ENCODE peak calls at places on chromosomes 16 and 17, in six cellular contexts. A is H9, N is colonic mucosa, O is neural crest cell, J is MM.1S, I is dorsolateral prefrontal cortex. H is an unnamed sample.

GRCh38 chr17:50537721-50538548 is 5.4 kb downstream of the EPN3 start:
- DNase-seq in A (no peak), N (no peak), O (no peak), J (no peak), I (no peak), H (no peak)

GRCh38 chr16:56972403-56972802 is 10.7 kb downstream of the CETP start:
- DNase-seq in A (no peak), N (no peak), O (no peak), J (no peak), I (no peak), H (peak)

GRCh38 chr16:70160821-70161220 is 12.8 kb upstream of the CLEC18C start:
- DNase-seq in A (no peak), N (no peak), O (no peak), J (no peak), I (no peak), H (no peak)

GRCh38 chr16:89602273-89602951 is 11.0 kb upstream of the DPEP1 start:
- DNase-seq in A (peak), N (no peak), O (peak), J (no peak), I (no peak), H (no peak)

GRCh38 chr16:84643180-84643583 is 5.1 kb upstream of the KLHL36 start:
- DNase-seq in A (no peak), N (peak), O (no peak), J (no peak), I (no peak), H (peak)

GRCh38 chr16:15996432-15997109 is 47.2 kb downstream of the ABCC1 start:
- DNase-seq in A (no peak), N (peak), O (peak), J (no peak), I (no peak), H (peak)

GRCh38 chr16:4011225-4011939 is 104.9 kb downstream of the ADCY9 start:
- DNase-seq in A (peak), N (no peak), O (no peak), J (no peak), I (no peak), H (no peak)

GRCh38 chr17:1906622-1907021 is 76.8 kb downstream of the RPA1 start:
- DNase-seq in A (no peak), N (no peak), O (no peak), J (no peak), I (no peak), H (no peak)

GRCh38 chr17:6453279-6454024 is 9.2 kb downstream of the PIMREG start:
- DNase-seq in A (no peak), N (no peak), O (no peak), J (no peak), I (no peak), H (no peak)

GRCh38 chr17:82397449-82398335 is 20.5 kb upstream of the HEXD start:
- DNase-seq in A (no peak), N (no peak), O (no peak), J (no peak), I (no peak), H (no peak)

GRCh38 chr17:16623282-16623681 is 30.4 kb downstream of the ZNF624 start:
- DNase-seq in A (no peak), N (no peak), O (no peak), J (no peak), I (no peak), H (no peak)

GRCh38 chr17:38485146-38485468 is 56.8 kb downstream of the ARHGAP23 start:
- DNase-seq in A (no peak), N (no peak), O (no peak), J (no peak), I (no peak), H (no peak)

GRCh38 chr16:89759742-89760366 is 38.5 kb downstream of the ZNF276 start:
- DNase-seq in A (no peak), N (no peak), O (no peak), J (no peak), I (no peak), H (no peak)

GRCh38 chr17:68302066-68302564 is 10.8 kb downstream of the ARSG start:
- DNase-seq in A (no peak), N (no peak), O (no peak), J (no peak), I (no peak), H (no peak)

GRCh38 chr17:83203472-83204221 is 124.2 kb downstream of the METRNL start:
- DNase-seq in A (no peak), N (peak), O (no peak), J (no peak), I (no peak), H (peak)

GRCh38 chr17:48025904-48026502 is 11.6 kb downstream of the COPZ2 start:
- DNase-seq in A (no peak), N (peak), O (no peak), J (no peak), I (no peak), H (no peak)

GRCh38 chr16:1696863-1697262 is 9.1 kb upstream of the MAPK8IP3 start:
- DNase-seq in A (no peak), N (no peak), O (no peak), J (no peak), I (no peak), H (no peak)

GRCh38 chr17:44417553-44417952 is 28.1 kb upstream of the ITGA2B start:
- DNase-seq in A (no peak), N (no peak), O (no peak), J (no peak), I (no peak), H (no peak)

GRCh38 chr17:28380572-28380907 is 9.0 kb downstream of the SARM1 start:
- DNase-seq in A (no peak), N (no peak), O (no peak), J (no peak), I (no peak), H (no peak)

GRCh38 chr16:86834451-86835035 is 256.2 kb downstream of the FOXL1 start:
- DNase-seq in A (peak), N (no peak), O (peak), J (no peak), I (no peak), H (no peak)

GRCh38 chr16:75471723-75472634 is 7.5 kb upstream of the TMEM170A start:
- DNase-seq in A (peak), N (peak), O (peak), J (peak), I (peak), H (no peak)

GRCh38 chr17:27495460-27495859 is 39.2 kb downstream of the KSR1 start:
- DNase-seq in A (no peak), N (no peak), O (no peak), J (no peak), I (no peak), H (no peak)

GRCh38 chr17:76039121-76039520 is 12.0 kb upstream of the EVPL start:
- DNase-seq in A (no peak), N (no peak), O (no peak), J (no peak), I (no peak), H (no peak)

GRCh38 chr16:85639529-85640253 is 26.6 kb downstream of the GSE1 start:
- DNase-seq in A (no peak), N (no peak), O (no peak), J (no peak), I (peak), H (peak)

GRCh38 chr17:33039874-33040273 is 48.2 kb downstream of the SPACA3 start:
- DNase-seq in A (no peak), N (peak), O (no peak), J (no peak), I (no peak), H (no peak)

GRCh38 chr16:48447428-48447827 is 62.2 kb upstream of the SIAH1 start:
- DNase-seq in A (no peak), N (peak), O (no peak), J (no peak), I (no peak), H (no peak)

GRCh38 chr16:50939356-50939755 is 197.5 kb downstream of the CYLD start:
- DNase-seq in A (no peak), N (no peak), O (no peak), J (no peak), I (no peak), H (no peak)

GRCh38 chr16:450800-451512 is 25.5 kb downstream of the RAB11FIP3 start:
- DNase-seq in A (no peak), N (no peak), O (no peak), J (no peak), I (no peak), H (no peak)

GRCh38 chr16:49620158-49620867 is 235.6 kb downstream of the ZNF423 start:
- DNase-seq in A (peak), N (peak), O (no peak), J (no peak), I (no peak), H (peak)

GRCh38 chr17:67608691-67609090 is 109.0 kb upstream of the NOL11 start:
- DNase-seq in A (no peak), N (no peak), O (no peak), J (no peak), I (no peak), H (no peak)

GRCh38 chr17:12492450-12492849 is 173.2 kb upstream of the MYOCD start:
- DNase-seq in A (no peak), N (no peak), O (no peak), J (no peak), I (no peak), H (no peak)

GRCh38 chr16:88306411-88306810 is 76.3 kb upstream of the ZNF469 start:
- DNase-seq in A (no peak), N (no peak), O (no peak), J (no peak), I (no peak), H (peak)

GRCh38 chr16:1745900-1746692 is 25.2 kb downstream of the NME3 start:
- DNase-seq in A (no peak), N (no peak), O (no peak), J (no peak), I (no peak), H (no peak)

GRCh38 chr16:3575491-3575890 is 1.7 kb downstream of the NLRC3 start:
- DNase-seq in A (no peak), N (no peak), O (no peak), J (no peak), I (no peak), H (no peak)

GRCh38 chr16:84941916-84942315 is 69.4 kb downstream of the ZDHHC7 start:
- DNase-seq in A (no peak), N (no peak), O (no peak), J (no peak), I (no peak), H (no peak)

GRCh38 chr16:30619643-30620042 is 9.5 kb upstream of the ZNF689 start:
- DNase-seq in A (no peak), N (no peak), O (no peak), J (no peak), I (no peak), H (no peak)

GRCh38 chr17:28612936-28613872 is 781 bp downstream of the RSKR start:
- DNase-seq in A (peak), N (peak), O (peak), J (peak), I (no peak), H (no peak)

GRCh38 chr16:57815987-57816745 is 13.9 kb upstream of the KIFC3 start:
- DNase-seq in A (peak), N (peak), O (no peak), J (peak), I (peak), H (peak)

GRCh38 chr16:5461574-5461973 is 364.0 kb upstream of the EEF2KMT start:
- DNase-seq in A (no peak), N (no peak), O (no peak), J (no peak), I (no peak), H (no peak)

DNA sequence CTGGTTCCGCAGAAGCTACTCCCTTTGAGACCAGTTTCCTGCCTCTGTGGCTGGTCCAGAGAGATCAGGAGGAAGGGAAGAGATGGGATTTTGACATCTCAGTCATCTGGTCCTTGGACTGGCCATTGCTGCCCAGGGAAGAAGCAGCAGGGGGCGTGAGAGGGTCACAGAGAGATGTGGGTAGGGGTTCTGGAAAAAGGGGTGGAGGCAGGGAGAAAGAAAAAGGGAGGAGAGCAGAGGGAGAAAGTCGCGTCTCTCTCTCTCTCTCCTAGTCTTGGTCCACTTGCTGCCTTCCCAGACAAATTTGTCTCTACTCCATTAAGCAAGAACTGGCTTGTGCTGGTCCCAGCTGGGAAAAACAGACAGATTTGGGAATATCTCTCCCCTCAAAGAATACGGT is 4.4 kb downstream of the SHBG start:
- DNase-seq in A (peak), N (peak), O (peak), J (no peak), I (no peak), H (no peak)
- TF ChIP-seq CTCF in A (peak), N (no peak), O (peak), J (peak), I (peak), H (peak)

GRCh38 chr17:40451420-40451819 is 8.2 kb downstream of the IGFBP4 start:
- DNase-seq in A (no peak), N (peak), O (no peak), J (no peak), I (no peak), H (peak)

GRCh38 chr17:40452074-40452787 is 9.0 kb downstream of the IGFBP4 start:
- DNase-seq in A (no peak), N (no peak), O (no peak), J (no peak), I (no peak), H (no peak)

GRCh38 chr17:40448213-40448638 is 5.0 kb downstream of the IGFBP4 start:
- DNase-seq in A (no peak), N (peak), O (no peak), J (no peak), I (no peak), H (peak)

GRCh38 chr17:40448639-40449261 is 5.5 kb downstream of the IGFBP4 start:
- DNase-seq in A (no peak), N (peak), O (no peak), J (no peak), I (no peak), H (no peak)

DNA sequence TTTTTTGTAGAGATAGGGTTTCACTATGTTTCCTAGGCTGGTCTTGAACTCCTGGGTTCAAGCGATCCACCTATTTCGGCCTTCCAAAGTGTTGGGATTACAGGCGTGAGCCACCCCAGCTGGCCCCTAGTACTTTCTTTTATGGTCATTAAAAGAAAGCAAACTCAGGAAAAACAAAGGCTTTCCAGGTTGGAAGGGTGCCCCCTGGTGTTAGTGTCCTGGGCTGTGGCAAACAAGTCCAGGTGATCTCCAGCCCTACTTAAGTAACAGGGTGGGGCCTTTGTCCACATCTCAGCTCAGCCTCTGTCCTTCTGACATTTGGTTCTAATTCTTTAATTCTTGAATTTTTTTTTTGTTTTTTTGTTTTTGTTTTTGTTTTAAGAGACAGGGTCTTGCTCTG is 6.9 kb downstream of the IGFBP4 start:
- DNase-seq in A (peak), N (peak), O (no peak), J (peak), I (no peak), H (no peak)
- TF ChIP-seq CTCF in A (peak), N (peak), O (peak), J (peak), I (peak), H (peak)

GRCh38 chr16:17382514-17382913 is 88.2 kb downstream of the XYLT1 start:
- DNase-seq in A (no peak), N (no peak), O (no peak), J (no peak), I (no peak), H (no peak)

GRCh38 chr16:17384473-17384872 is 86.3 kb downstream of the XYLT1 start:
- DNase-seq in A (no peak), N (no peak), O (no peak), J (no peak), I (no peak), H (no peak)

GRCh38 chr16:17381784-17382183 is 89.0 kb downstream of the XYLT1 start:
- DNase-seq in A (no peak), N (no peak), O (no peak), J (no peak), I (no peak), H (no peak)

GRCh38 chr16:17380613-17381012 is 90.1 kb downstream of the XYLT1 start:
- DNase-seq in A (no peak), N (no peak), O (no peak), J (no peak), I (no peak), H (no peak)

GRCh38 chr16:17382949-17383348 is 87.8 kb downstream of the XYLT1 start:
- DNase-seq in A (no peak), N (no peak), O (no peak), J (no peak), I (no peak), H (no peak)
- TF ChIP-seq CTCF in A (no peak), N (no peak), O (no peak), J (no peak), I (no peak), H (no peak)

GRCh38 chr17:41687828-41688640 is 651 bp upstream of the EIF1 start:
- DNase-seq in A (no peak), N (peak), O (no peak), J (peak), I (no peak), H (peak)
- TF ChIP-seq CTCF in A (peak), N (no peak), O (peak), J (peak), I (peak), H (no peak)

GRCh38 chr17:77958716-77959215 is 263 bp downstream of the TNRC6C start:
- DNase-seq in A (no peak), N (no peak), O (no peak), J (no peak), I (no peak), H (no peak)

GRCh38 chr17:77959926-77960521 is 1.5 kb downstream of the TNRC6C start:
- DNase-seq in A (peak), N (no peak), O (no peak), J (no peak), I (no peak), H (no peak)

GRCh38 chr17:77957869-77958715 is at the start of gene TNRC6C:
- DNase-seq in A (peak), N (peak), O (peak), J (peak), I (peak), H (peak)

GRCh38 chr17:77957215-77957868 is 1.2 kb upstream of the TNRC6C start:
- DNase-seq in A (no peak), N (no peak), O (peak), J (peak), I (no peak), H (no peak)

DNA sequence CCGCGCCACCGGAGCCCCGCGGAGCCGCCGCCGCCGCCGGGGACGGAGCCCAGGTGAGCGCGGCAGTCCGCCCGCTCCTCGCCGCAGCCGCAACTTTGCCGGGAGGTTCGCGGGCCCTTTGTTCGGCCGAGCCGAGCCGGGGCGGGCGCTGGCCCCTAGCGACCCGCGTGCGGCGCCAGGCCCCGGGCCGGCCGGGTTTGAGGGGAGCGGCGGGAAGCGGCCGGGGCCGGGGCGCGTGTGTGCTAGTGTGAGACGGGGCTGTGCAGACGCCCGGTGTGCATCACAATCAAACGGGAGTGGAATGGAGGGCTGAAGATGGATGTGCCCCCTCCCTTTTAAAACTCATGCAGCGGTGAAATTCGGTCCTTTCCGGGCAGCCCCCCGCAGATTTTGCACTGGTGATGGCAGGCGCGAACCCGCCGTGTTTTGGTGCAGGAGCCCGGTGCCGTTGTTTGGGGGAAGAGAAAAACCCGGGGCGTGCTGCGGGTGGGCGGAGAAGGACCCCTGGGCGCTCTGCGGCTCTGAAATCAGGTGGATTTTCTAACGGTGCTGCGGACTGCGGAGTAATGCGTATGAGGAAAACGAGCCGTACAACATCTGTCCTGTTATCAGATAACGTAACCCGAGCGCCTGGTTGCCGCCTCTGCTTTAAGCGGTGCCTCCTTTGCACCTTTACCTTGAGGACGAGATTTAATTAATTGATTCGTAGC is 868 bp downstream of the TNRC6C start:
- DNase-seq in A (no peak), N (no peak), O (no peak), J (peak), I (no peak), H (peak)
- TF ChIP-seq CTCF in A (no peak), N (no peak), O (no peak), J (no peak), I (no peak), H (no peak)

DNA sequence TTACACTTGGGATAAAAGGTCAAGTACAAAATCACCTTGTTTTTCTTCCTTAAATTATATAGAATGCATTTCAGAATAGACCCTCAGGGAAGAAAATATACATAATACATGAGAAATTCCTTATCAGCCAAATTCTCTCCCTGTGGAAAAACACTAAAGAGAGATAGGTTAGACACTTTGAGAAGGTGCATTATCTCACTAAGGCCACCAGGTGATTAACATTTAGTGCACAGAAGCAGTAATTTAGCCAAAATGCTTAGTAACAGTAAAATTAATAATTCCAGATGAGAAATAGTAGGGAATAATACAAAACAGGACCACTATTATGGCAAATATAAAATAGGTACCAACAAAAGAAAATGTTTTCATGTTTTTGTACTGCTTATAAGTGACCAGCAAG is 185.3 kb upstream of the C17orf78 start:
- DNase-seq in A (no peak), N (no peak), O (no peak), J (no peak), I (no peak), H (no peak)
- TF ChIP-seq CTCF in A (peak), N (no peak), O (peak), J (no peak), I (no peak), H (no peak)

H was measured in psoas muscle.